ENCODE peak calls at places on chromosome 19, in four cellular contexts. One of them, this sample, is unnamed.

GRCh38 chr19:13051581-13052165 is 51.0 kb downstream of the LYL1 start:
- DNase-seq in adrenal gland: peak; percentile 33
- DNase-seq in HCT116: no peak
- DNase-seq in GM23338: peak; percentile 95
- DNase-seq in this sample: peak; percentile 83

GRCh38 chr19:48962029-48962848 is 2.9 kb upstream of the FTL start:
- DNase-seq in GM23338: peak; percentile 59
- DNase-seq in HCT116: no peak
- DNase-seq in adrenal gland: peak; percentile 59
- DNase-seq in this sample: peak; percentile 39

GRCh38 chr19:51034704-51035103 is at the start of gene KLK12:
- DNase-seq in HCT116: no peak
- DNase-seq in GM23338: no peak
- DNase-seq in adrenal gland: no peak
- DNase-seq in this sample: no peak

GRCh38 chr19:35214766-35215422 is 13.6 kb downstream of the FAM187B start:
- DNase-seq in adrenal gland: peak; percentile 11
- DNase-seq in HCT116: no peak
- DNase-seq in GM23338: no peak
- DNase-seq in this sample: no peak

GRCh38 chr19:14322889-14323463 is 58.3 kb upstream of the ADGRE5 start:
- DNase-seq in HCT116: no peak
- DNase-seq in adrenal gland: no peak
- DNase-seq in GM23338: no peak
- DNase-seq in this sample: no peak

GRCh38 chr19:30877591-30878230 is 471.5 kb downstream of the TSHZ3 start:
- DNase-seq in GM23338: no peak
- DNase-seq in HCT116: no peak
- DNase-seq in adrenal gland: peak; percentile 61
- DNase-seq in this sample: no peak

GRCh38 chr19:21568816-21569496 is 63.6 kb downstream of the ZNF429 start:
- DNase-seq in GM23338: peak; percentile 43
- DNase-seq in HCT116: no peak
- DNase-seq in adrenal gland: peak; percentile 92
- DNase-seq in this sample: no peak

GRCh38 chr19:19079571-19079970 is 15.8 kb downstream of the SLC25A42 start:
- DNase-seq in GM23338: no peak
- DNase-seq in adrenal gland: no peak
- DNase-seq in HCT116: no peak
- DNase-seq in this sample: no peak

GRCh38 chr19:8220481-8220880 is 11.3 kb downstream of the CERS4 start:
- DNase-seq in HCT116: no peak
- DNase-seq in GM23338: no peak
- DNase-seq in adrenal gland: no peak
- DNase-seq in this sample: no peak

GRCh38 chr19:21328402-21328801 is 808 bp downstream of the ZNF708 start:
- DNase-seq in GM23338: peak; percentile 65
- DNase-seq in HCT116: no peak
- DNase-seq in adrenal gland: no peak
- DNase-seq in this sample: no peak

GRCh38 chr19:5055457-5055776 is 86.5 kb downstream of the KDM4B start:
- DNase-seq in adrenal gland: no peak
- DNase-seq in HCT116: no peak
- DNase-seq in GM23338: no peak
- DNase-seq in this sample: no peak

GRCh38 chr19:46109876-46110275 is 14.6 kb downstream of the IGFL3 start:
- DNase-seq in adrenal gland: no peak
- DNase-seq in HCT116: no peak
- DNase-seq in GM23338: no peak
- DNase-seq in this sample: no peak

GRCh38 chr19:19672816-19673215 is 4.2 kb downstream of the ZNF101 start:
- DNase-seq in HCT116: no peak
- DNase-seq in adrenal gland: no peak
- DNase-seq in GM23338: no peak
- DNase-seq in this sample: no peak

GRCh38 chr19:19490247-19490968 is 24.9 kb downstream of the TSSK6 start:
- DNase-seq in GM23338: peak; percentile 89
- DNase-seq in HCT116: peak; percentile 56
- DNase-seq in adrenal gland: peak; percentile 84
- DNase-seq in this sample: peak; percentile 83

GRCh38 chr19:14115761-14116160 is 1.8 kb downstream of the PRKACA start:
- DNase-seq in HCT116: no peak
- DNase-seq in adrenal gland: peak; percentile 45
- DNase-seq in GM23338: no peak
- DNase-seq in this sample: no peak

GRCh38 chr19:57803594-57804325 is 11.0 kb downstream of the ZNF552 start:
- DNase-seq in adrenal gland: no peak
- DNase-seq in GM23338: peak; percentile 92
- DNase-seq in HCT116: peak; percentile 12
- DNase-seq in this sample: peak; percentile 41

GRCh38 chr19:54142166-54142780 is 4.7 kb downstream of the CNOT3 start:
- DNase-seq in adrenal gland: no peak
- DNase-seq in HCT116: no peak
- DNase-seq in GM23338: no peak
- DNase-seq in this sample: no peak

GRCh38 chr19:54469496-54469934 is 3.6 kb downstream of the CDC42EP5 start:
- DNase-seq in HCT116: no peak
- DNase-seq in GM23338: no peak
- DNase-seq in adrenal gland: peak; percentile 42
- DNase-seq in this sample: no peak

GRCh38 chr19:14118165-14119051 is 846 bp upstream of the PRKACA start:
- DNase-seq in GM23338: peak; percentile 37
- DNase-seq in adrenal gland: peak; percentile 96
- DNase-seq in HCT116: no peak
- DNase-seq in this sample: peak; percentile 25

GRCh38 chr19:10975374-10976036 is 14.7 kb downstream of the SMARCA4 start:
- DNase-seq in GM23338: no peak
- DNase-seq in HCT116: no peak
- DNase-seq in adrenal gland: peak; percentile 50
- DNase-seq in this sample: no peak

GRCh38 chr19:30676990-30677679 is 305.0 kb downstream of the ZNF536 start:
- DNase-seq in HCT116: no peak
- DNase-seq in adrenal gland: no peak
- DNase-seq in GM23338: no peak
- DNase-seq in this sample: no peak

GRCh38 chr19:57008432-57008831 is 111.4 kb upstream of the USP29 start:
- DNase-seq in GM23338: no peak
- DNase-seq in HCT116: no peak
- DNase-seq in adrenal gland: no peak
- DNase-seq in this sample: no peak

GRCh38 chr19:13978306-13978705 is 26.0 kb downstream of the DCAF15 start:
- DNase-seq in GM23338: peak; percentile 99
- DNase-seq in adrenal gland: peak; percentile 60
- DNase-seq in HCT116: no peak
- DNase-seq in this sample: peak; percentile 75

DNA sequence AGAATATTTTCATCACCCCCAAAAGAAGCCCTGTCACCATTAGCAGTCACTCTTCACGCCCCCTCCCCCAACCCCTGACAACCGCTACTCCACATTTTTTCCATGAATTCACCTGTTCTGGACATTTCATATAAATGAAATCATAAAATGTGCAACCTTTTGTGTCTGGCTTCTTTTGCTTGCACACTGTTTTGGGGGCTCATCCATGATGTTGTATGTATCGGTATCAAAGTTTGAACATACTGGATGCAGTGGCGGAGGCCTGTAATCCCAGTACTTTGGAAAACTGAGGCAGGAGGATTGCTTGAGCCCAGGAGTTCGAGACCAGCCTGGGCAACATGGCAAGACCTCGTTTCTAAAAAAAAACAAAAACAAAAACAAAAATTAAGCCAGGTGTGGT is 7.2 kb downstream of the GADD45B start:
- DNase-seq in adrenal gland: no peak
- DNase-seq in GM23338: no peak
- DNase-seq in HCT116: no peak
- DNase-seq in this sample: no peak
- TF ChIP-seq CTCF in adrenal gland: no peak
- TF ChIP-seq CTCF in GM23338: no peak
- TF ChIP-seq CTCF in HCT116: no peak
- TF ChIP-seq CTCF in this sample: no peak

DNA sequence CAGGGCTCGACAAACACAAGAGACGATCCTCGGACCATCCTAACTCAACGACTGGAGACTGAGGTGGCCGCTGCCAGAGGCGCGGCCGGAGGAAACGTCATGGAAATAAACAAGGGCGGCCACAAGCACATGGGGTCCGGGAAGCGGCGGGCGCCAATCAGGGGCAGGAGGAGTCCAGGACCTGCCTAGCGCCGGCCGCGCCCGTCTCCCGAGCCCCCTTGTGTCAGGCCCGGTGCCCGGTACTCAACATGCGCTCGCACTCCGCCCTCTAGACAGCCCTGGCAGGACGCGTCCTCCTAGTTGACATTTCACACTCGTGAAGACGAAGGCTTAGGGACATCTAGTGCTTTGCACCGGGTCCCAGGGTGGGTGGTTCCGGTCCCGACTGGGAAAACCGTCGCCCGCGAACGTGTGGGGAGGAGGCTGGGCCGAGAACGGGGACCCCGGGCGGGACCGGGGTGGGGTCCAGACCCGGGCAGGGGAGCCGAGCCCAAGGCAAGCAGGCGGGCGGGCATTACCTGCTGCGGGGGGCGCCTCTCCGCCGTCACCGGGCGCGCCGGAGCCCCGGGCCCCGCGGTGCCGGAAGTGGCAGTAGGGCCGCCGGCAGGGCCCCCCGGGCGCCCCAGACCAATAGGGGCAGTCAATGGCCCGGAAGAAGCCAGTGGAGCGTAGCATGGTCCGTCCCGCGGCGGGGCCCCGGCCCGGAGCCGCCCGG is 442 bp downstream of the REXO1 start:
- DNase-seq in adrenal gland: peak; percentile 74
- DNase-seq in GM23338: peak; percentile 76
- DNase-seq in HCT116: no peak
- DNase-seq in this sample: peak; percentile 76
- TF ChIP-seq CTCF in adrenal gland: no peak
- TF ChIP-seq CTCF in GM23338: no peak
- TF ChIP-seq CTCF in HCT116: no peak
- TF ChIP-seq CTCF in this sample: no peak

DNA sequence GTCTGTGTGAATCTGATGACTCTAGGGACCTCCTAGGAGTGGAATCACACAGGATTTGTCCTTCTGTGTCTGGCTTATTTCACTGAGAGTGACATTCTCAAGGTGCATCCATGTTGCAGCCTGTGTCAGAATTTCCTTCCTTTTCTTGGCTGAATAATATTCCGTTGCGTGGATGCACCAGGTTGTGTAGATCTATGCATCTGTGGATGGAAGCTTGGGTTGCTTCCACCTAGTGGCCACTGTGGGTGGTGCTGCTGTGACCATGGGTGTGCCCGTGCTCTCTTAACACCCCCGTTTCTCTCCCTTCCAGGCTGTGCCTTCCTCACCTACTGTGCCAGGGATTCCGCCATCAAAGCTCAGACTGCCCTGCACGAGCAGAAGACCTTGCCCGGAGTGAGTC is 26.2 kb downstream of the CELF5 start:
- DNase-seq in HCT116: peak; percentile 42
- DNase-seq in GM23338: peak; percentile 62
- DNase-seq in adrenal gland: no peak
- DNase-seq in this sample: peak; percentile 37
- TF ChIP-seq CTCF in HCT116: peak; percentile 84
- TF ChIP-seq CTCF in GM23338: peak; percentile 71
- TF ChIP-seq CTCF in adrenal gland: peak; percentile 36
- TF ChIP-seq CTCF in this sample: peak; percentile 61

GRCh38 chr19:29666634-29667389 is 1.6 kb downstream of the PLEKHF1 start:
- DNase-seq in adrenal gland: peak; percentile 82
- DNase-seq in GM23338: peak; percentile 71
- DNase-seq in HCT116: no peak
- DNase-seq in this sample: no peak
- TF ChIP-seq CTCF in adrenal gland: no peak
- TF ChIP-seq CTCF in GM23338: no peak
- TF ChIP-seq CTCF in HCT116: no peak
- TF ChIP-seq CTCF in this sample: no peak

GRCh38 chr19:32336259-32337111 is 8.9 kb upstream of the ZNF507 start:
- DNase-seq in HCT116: no peak
- DNase-seq in GM23338: no peak
- DNase-seq in adrenal gland: no peak
- DNase-seq in this sample: no peak
- TF ChIP-seq CTCF in HCT116: no peak
- TF ChIP-seq CTCF in GM23338: no peak
- TF ChIP-seq CTCF in adrenal gland: no peak
- TF ChIP-seq CTCF in this sample: no peak

DNA sequence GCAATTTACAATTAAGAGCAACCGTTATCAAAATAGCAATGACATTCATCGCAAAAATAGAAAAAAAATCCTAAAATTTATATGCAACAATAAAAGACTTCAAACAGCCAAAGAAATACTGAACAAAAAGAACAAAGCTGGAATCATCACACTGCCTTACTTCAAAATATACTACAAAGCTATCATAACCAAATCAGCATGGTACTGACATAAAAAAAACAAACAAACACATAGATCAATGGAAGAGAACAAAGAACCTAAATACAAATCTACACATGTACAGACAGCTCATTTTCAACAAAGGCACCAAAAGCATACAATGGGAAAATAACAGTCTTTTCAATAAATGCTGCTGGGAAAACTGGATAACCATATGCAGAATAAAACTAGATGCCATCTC is 6.4 kb downstream of the ZNF562 start:
- DNase-seq in HCT116: no peak
- DNase-seq in GM23338: no peak
- DNase-seq in adrenal gland: no peak
- DNase-seq in this sample: no peak
- TF ChIP-seq CTCF in HCT116: no peak
- TF ChIP-seq CTCF in GM23338: no peak
- TF ChIP-seq CTCF in adrenal gland: no peak
- TF ChIP-seq CTCF in this sample: no peak

GRCh38 chr19:16144216-16144581 is 714 bp downstream of the HSH2D start:
- DNase-seq in adrenal gland: no peak
- DNase-seq in GM23338: no peak
- DNase-seq in HCT116: no peak
- DNase-seq in this sample: no peak

GRCh38 chr19:16143399-16144215 is at the start of gene HSH2D:
- DNase-seq in adrenal gland: peak; percentile 46
- DNase-seq in HCT116: peak; percentile 77
- DNase-seq in GM23338: peak; percentile 86
- DNase-seq in this sample: no peak

GRCh38 chr19:16139752-16140151 is 3.7 kb upstream of the HSH2D start:
- DNase-seq in GM23338: no peak
- DNase-seq in HCT116: no peak
- DNase-seq in adrenal gland: no peak
- DNase-seq in this sample: no peak

GRCh38 chr19:16142032-16142580 is 1.4 kb upstream of the HSH2D start:
- DNase-seq in adrenal gland: no peak
- DNase-seq in GM23338: no peak
- DNase-seq in HCT116: no peak
- DNase-seq in this sample: no peak

DNA sequence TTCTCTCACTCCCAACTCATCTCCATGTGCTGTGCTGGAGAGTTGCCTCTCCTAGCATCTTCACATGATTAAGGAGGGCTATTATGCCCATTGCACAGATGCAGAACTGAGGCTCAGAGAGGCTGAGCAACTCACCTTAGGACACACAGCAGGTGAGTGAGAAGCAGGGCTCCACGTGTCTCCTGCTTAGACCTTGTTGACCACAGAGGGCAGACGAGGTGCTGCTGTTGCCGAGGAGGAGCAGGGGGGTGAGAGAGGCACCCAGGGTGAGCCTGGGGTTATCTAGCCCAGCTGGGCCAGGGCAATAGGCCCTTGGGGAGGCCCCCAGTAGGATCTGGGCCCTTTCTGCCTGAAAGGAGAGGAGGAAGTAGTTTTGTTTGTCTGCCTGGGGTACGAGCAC is 2.4 kb upstream of the HSH2D start:
- DNase-seq in GM23338: no peak
- DNase-seq in HCT116: no peak
- DNase-seq in adrenal gland: no peak
- DNase-seq in this sample: no peak
- TF ChIP-seq CTCF in GM23338: no peak
- TF ChIP-seq CTCF in HCT116: no peak
- TF ChIP-seq CTCF in adrenal gland: no peak
- TF ChIP-seq CTCF in this sample: no peak

This sample was measured in glutamatergic neuron.